ENCODE peak calls at places on chromosome 22, in ten cellular contexts. One of them, this sample, is unnamed.

GRCh38 chr22:35310556-35311550 is 11.2 kb downstream of the TOM1 start:
- DNase-seq in tibial nerve: no peak
- DNase-seq in IMR-90: no peak
- DNase-seq in naive thymus-derived CD4-positive, alpha-beta T cell: peak; percentile 19
- DNase-seq in HCT116: no peak
- DNase-seq in PC-3: peak; percentile 37
- DNase-seq in thoracic aorta: no peak
- DNase-seq in CD8-positive, alpha-beta memory T cell: no peak
- DNase-seq in ovary: no peak
- DNase-seq in colonic mucosa: peak; percentile 80
- DNase-seq in this sample: no peak

GRCh38 chr22:32473388-32473952 is 1.1 kb upstream of the FBXO7 start:
- DNase-seq in PC-3: peak; percentile 71
- DNase-seq in CD8-positive, alpha-beta memory T cell: peak; percentile 49
- DNase-seq in ovary: peak; percentile 31
- DNase-seq in HCT116: peak; percentile 68
- DNase-seq in tibial nerve: no peak
- DNase-seq in colonic mucosa: peak; percentile 38
- DNase-seq in naive thymus-derived CD4-positive, alpha-beta T cell: peak; percentile 30
- DNase-seq in thoracic aorta: no peak
- DNase-seq in IMR-90: peak; percentile 70
- DNase-seq in this sample: no peak

GRCh38 chr22:37193629-37194191 is 5.7 kb upstream of the C1QTNF6 start:
- DNase-seq in colonic mucosa: peak; percentile 75
- DNase-seq in PC-3: no peak
- DNase-seq in CD8-positive, alpha-beta memory T cell: peak; percentile 64
- DNase-seq in IMR-90: peak; percentile 36
- DNase-seq in naive thymus-derived CD4-positive, alpha-beta T cell: peak; percentile 63
- DNase-seq in HCT116: no peak
- DNase-seq in thoracic aorta: no peak
- DNase-seq in tibial nerve: no peak
- DNase-seq in ovary: peak; percentile 19
- DNase-seq in this sample: no peak

GRCh38 chr22:44576311-44577260 is 78.6 kb upstream of the RTL6 start:
- DNase-seq in IMR-90: no peak
- DNase-seq in PC-3: no peak
- DNase-seq in CD8-positive, alpha-beta memory T cell: no peak
- DNase-seq in HCT116: no peak
- DNase-seq in colonic mucosa: no peak
- DNase-seq in tibial nerve: no peak
- DNase-seq in naive thymus-derived CD4-positive, alpha-beta T cell: no peak
- DNase-seq in thoracic aorta: no peak
- DNase-seq in ovary: no peak
- DNase-seq in this sample: no peak

GRCh38 chr22:49186756-49187155 is 640.9 kb downstream of the BRD1 start:
- DNase-seq in CD8-positive, alpha-beta memory T cell: peak; percentile 33
- DNase-seq in HCT116: no peak
- DNase-seq in naive thymus-derived CD4-positive, alpha-beta T cell: no peak
- DNase-seq in colonic mucosa: no peak
- DNase-seq in PC-3: no peak
- DNase-seq in tibial nerve: no peak
- DNase-seq in thoracic aorta: no peak
- DNase-seq in IMR-90: no peak
- DNase-seq in ovary: no peak
- DNase-seq in this sample: no peak

GRCh38 chr22:20434773-20435172 is 2.9 kb downstream of the SCARF2 start:
- DNase-seq in naive thymus-derived CD4-positive, alpha-beta T cell: no peak
- DNase-seq in thoracic aorta: no peak
- DNase-seq in tibial nerve: no peak
- DNase-seq in ovary: no peak
- DNase-seq in IMR-90: no peak
- DNase-seq in HCT116: no peak
- DNase-seq in colonic mucosa: no peak
- DNase-seq in PC-3: no peak
- DNase-seq in CD8-positive, alpha-beta memory T cell: peak; percentile 4
- DNase-seq in this sample: no peak

GRCh38 chr22:46000081-46001027 is 23.4 kb upstream of the WNT7B start:
- DNase-seq in thoracic aorta: no peak
- DNase-seq in IMR-90: no peak
- DNase-seq in colonic mucosa: no peak
- DNase-seq in tibial nerve: no peak
- DNase-seq in CD8-positive, alpha-beta memory T cell: no peak
- DNase-seq in PC-3: no peak
- DNase-seq in HCT116: no peak
- DNase-seq in ovary: no peak
- DNase-seq in naive thymus-derived CD4-positive, alpha-beta T cell: no peak
- DNase-seq in this sample: no peak

GRCh38 chr22:24726848-24727217 is 47.7 kb downstream of the PIWIL3 start:
- DNase-seq in PC-3: no peak
- DNase-seq in IMR-90: no peak
- DNase-seq in tibial nerve: no peak
- DNase-seq in naive thymus-derived CD4-positive, alpha-beta T cell: no peak
- DNase-seq in CD8-positive, alpha-beta memory T cell: no peak
- DNase-seq in HCT116: no peak
- DNase-seq in thoracic aorta: no peak
- DNase-seq in colonic mucosa: no peak
- DNase-seq in ovary: no peak
- DNase-seq in this sample: no peak

GRCh38 chr22:19964701-19965386 is 23.2 kb upstream of the TXNRD2 start:
- DNase-seq in IMR-90: no peak
- DNase-seq in PC-3: no peak
- DNase-seq in tibial nerve: no peak
- DNase-seq in CD8-positive, alpha-beta memory T cell: no peak
- DNase-seq in ovary: no peak
- DNase-seq in HCT116: no peak
- DNase-seq in naive thymus-derived CD4-positive, alpha-beta T cell: no peak
- DNase-seq in thoracic aorta: no peak
- DNase-seq in colonic mucosa: no peak
- DNase-seq in this sample: no peak

GRCh38 chr22:25202290-25202921 is 2.7 kb downstream of the CRYBB3 start:
- DNase-seq in colonic mucosa: peak; percentile 56
- DNase-seq in ovary: peak; percentile 52
- DNase-seq in tibial nerve: peak; percentile 51
- DNase-seq in PC-3: peak; percentile 67
- DNase-seq in naive thymus-derived CD4-positive, alpha-beta T cell: peak; percentile 52
- DNase-seq in HCT116: peak; percentile 29
- DNase-seq in CD8-positive, alpha-beta memory T cell: peak; percentile 57
- DNase-seq in thoracic aorta: no peak
- DNase-seq in IMR-90: peak; percentile 43
- DNase-seq in this sample: no peak

GRCh38 chr22:47808236-47808845 is 1045.9 kb downstream of the TBC1D22A start:
- DNase-seq in IMR-90: no peak
- DNase-seq in tibial nerve: no peak
- DNase-seq in ovary: no peak
- DNase-seq in HCT116: no peak
- DNase-seq in PC-3: no peak
- DNase-seq in colonic mucosa: no peak
- DNase-seq in CD8-positive, alpha-beta memory T cell: no peak
- DNase-seq in thoracic aorta: no peak
- DNase-seq in naive thymus-derived CD4-positive, alpha-beta T cell: no peak
- DNase-seq in this sample: no peak

GRCh38 chr22:46044718-46045458 is 67.9 kb upstream of the WNT7B start:
- DNase-seq in CD8-positive, alpha-beta memory T cell: peak; percentile 54
- DNase-seq in PC-3: no peak
- DNase-seq in HCT116: no peak
- DNase-seq in ovary: no peak
- DNase-seq in thoracic aorta: no peak
- DNase-seq in IMR-90: no peak
- DNase-seq in tibial nerve: no peak
- DNase-seq in colonic mucosa: no peak
- DNase-seq in naive thymus-derived CD4-positive, alpha-beta T cell: peak; percentile 50
- DNase-seq in this sample: no peak

GRCh38 chr22:35568751-35569725 is 28.4 kb downstream of the RASD2 start:
- DNase-seq in HCT116: no peak
- DNase-seq in ovary: no peak
- DNase-seq in CD8-positive, alpha-beta memory T cell: no peak
- DNase-seq in colonic mucosa: no peak
- DNase-seq in PC-3: peak; percentile 78
- DNase-seq in thoracic aorta: no peak
- DNase-seq in naive thymus-derived CD4-positive, alpha-beta T cell: no peak
- DNase-seq in IMR-90: peak; percentile 79
- DNase-seq in tibial nerve: no peak
- DNase-seq in this sample: no peak

GRCh38 chr22:20510811-20511577 is 3.6 kb downstream of the MED15 start:
- DNase-seq in thoracic aorta: no peak
- DNase-seq in colonic mucosa: no peak
- DNase-seq in CD8-positive, alpha-beta memory T cell: no peak
- DNase-seq in naive thymus-derived CD4-positive, alpha-beta T cell: no peak
- DNase-seq in tibial nerve: no peak
- DNase-seq in PC-3: no peak
- DNase-seq in HCT116: no peak
- DNase-seq in ovary: no peak
- DNase-seq in IMR-90: no peak
- DNase-seq in this sample: no peak

GRCh38 chr22:38610234-38610633 is 40.3 kb upstream of the DMC1 start:
- DNase-seq in ovary: no peak
- DNase-seq in thoracic aorta: no peak
- DNase-seq in HCT116: no peak
- DNase-seq in PC-3: no peak
- DNase-seq in IMR-90: no peak
- DNase-seq in CD8-positive, alpha-beta memory T cell: no peak
- DNase-seq in naive thymus-derived CD4-positive, alpha-beta T cell: no peak
- DNase-seq in tibial nerve: no peak
- DNase-seq in colonic mucosa: no peak
- DNase-seq in this sample: no peak

GRCh38 chr22:38612217-38613006 is 42.4 kb upstream of the DMC1 start:
- DNase-seq in IMR-90: no peak
- DNase-seq in ovary: no peak
- DNase-seq in tibial nerve: no peak
- DNase-seq in PC-3: no peak
- DNase-seq in HCT116: no peak
- DNase-seq in colonic mucosa: no peak
- DNase-seq in naive thymus-derived CD4-positive, alpha-beta T cell: no peak
- DNase-seq in thoracic aorta: no peak
- DNase-seq in CD8-positive, alpha-beta memory T cell: no peak
- DNase-seq in this sample: no peak

GRCh38 chr22:38609371-38609770 is 39.4 kb upstream of the DMC1 start:
- DNase-seq in HCT116: no peak
- DNase-seq in IMR-90: no peak
- DNase-seq in colonic mucosa: no peak
- DNase-seq in ovary: no peak
- DNase-seq in PC-3: no peak
- DNase-seq in naive thymus-derived CD4-positive, alpha-beta T cell: no peak
- DNase-seq in tibial nerve: no peak
- DNase-seq in CD8-positive, alpha-beta memory T cell: no peak
- DNase-seq in thoracic aorta: no peak
- DNase-seq in this sample: no peak

GRCh38 chr22:38611559-38611958 is 41.6 kb upstream of the DMC1 start:
- DNase-seq in tibial nerve: no peak
- DNase-seq in CD8-positive, alpha-beta memory T cell: no peak
- DNase-seq in naive thymus-derived CD4-positive, alpha-beta T cell: no peak
- DNase-seq in IMR-90: no peak
- DNase-seq in ovary: no peak
- DNase-seq in PC-3: no peak
- DNase-seq in colonic mucosa: no peak
- DNase-seq in thoracic aorta: no peak
- DNase-seq in HCT116: no peak
- DNase-seq in this sample: no peak

DNA sequence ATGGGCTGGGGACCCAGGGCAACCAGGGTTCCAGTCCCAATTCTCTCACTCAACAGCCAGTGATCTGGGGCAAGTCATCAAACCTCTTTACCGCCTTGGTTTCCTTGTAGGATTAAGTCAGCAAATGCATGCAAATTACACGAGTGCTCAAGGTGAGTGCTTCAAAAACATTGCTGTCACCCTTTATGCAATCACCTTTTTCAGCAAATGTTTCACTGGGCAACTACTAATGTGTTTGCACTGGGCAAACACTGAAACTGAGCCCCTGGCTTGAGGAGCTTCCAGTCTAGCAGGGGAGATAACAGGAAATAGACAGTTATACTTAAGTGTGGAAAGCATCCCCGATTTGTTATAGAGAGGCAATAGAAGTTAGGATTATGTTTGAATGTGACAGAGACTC is 37.7 kb upstream of the DMC1 start:
- DNase-seq in naive thymus-derived CD4-positive, alpha-beta T cell: no peak
- DNase-seq in ovary: no peak
- DNase-seq in PC-3: no peak
- DNase-seq in CD8-positive, alpha-beta memory T cell: no peak
- DNase-seq in HCT116: no peak
- DNase-seq in IMR-90: no peak
- DNase-seq in tibial nerve: no peak
- DNase-seq in thoracic aorta: no peak
- DNase-seq in colonic mucosa: no peak
- DNase-seq in this sample: no peak
- H3K4me1 ChIP-seq in naive thymus-derived CD4-positive, alpha-beta T cell: no peaks in the 10 kb centered on the region
- H3K4me1 ChIP-seq in ovary: no peaks in the 10 kb centered on the region
- H3K4me1 ChIP-seq in PC-3: peaks cover 11% of the 10 kb centered on the region
- H3K4me1 ChIP-seq in CD8-positive, alpha-beta memory T cell: no peaks in the 10 kb centered on the region
- H3K4me1 ChIP-seq in HCT116: peaks cover 15% of the 10 kb centered on the region
- H3K4me1 ChIP-seq in IMR-90: peaks cover 4% of the 10 kb centered on the region
- H3K4me1 ChIP-seq in tibial nerve: no peaks in the 10 kb centered on the region
- H3K4me1 ChIP-seq in thoracic aorta: no peaks in the 10 kb centered on the region
- H3K4me1 ChIP-seq in colonic mucosa: no peaks in the 10 kb centered on the region
- H3K4me1 ChIP-seq in this sample: no peaks in the 10 kb centered on the region

DNA sequence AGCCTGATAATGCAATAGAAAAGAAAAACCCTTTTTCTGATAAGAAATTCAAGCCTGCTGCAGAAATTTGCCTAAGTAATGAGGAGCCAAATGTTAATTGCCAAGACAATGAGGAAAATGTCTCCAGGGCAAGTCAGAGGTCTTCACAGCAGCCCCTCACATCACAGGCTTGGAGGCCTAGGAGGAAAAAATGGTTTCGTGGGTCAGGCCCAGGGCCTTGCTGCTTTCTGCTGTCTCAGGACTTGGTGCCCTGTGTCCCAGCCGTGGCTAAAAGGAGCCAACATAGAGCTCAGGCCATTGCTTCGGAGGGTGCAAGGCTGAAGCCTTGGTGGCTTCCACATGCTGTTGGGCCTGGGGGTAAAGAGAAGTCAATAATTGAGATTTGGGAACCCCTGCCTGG is 131.3 kb downstream of the LARGE1 start:
- DNase-seq in tibial nerve: no peak
- DNase-seq in thoracic aorta: no peak
- DNase-seq in PC-3: no peak
- DNase-seq in HCT116: no peak
- DNase-seq in naive thymus-derived CD4-positive, alpha-beta T cell: no peak
- DNase-seq in ovary: no peak
- DNase-seq in colonic mucosa: no peak
- DNase-seq in CD8-positive, alpha-beta memory T cell: no peak
- DNase-seq in IMR-90: no peak
- DNase-seq in this sample: no peak
- H3K4me3 ChIP-seq in tibial nerve: no peak overlapping the region
- H3K4me3 ChIP-seq in thoracic aorta: no peak overlapping the region
- H3K4me3 ChIP-seq in PC-3: no peak overlapping the region
- H3K4me3 ChIP-seq in HCT116: no peak overlapping the region
- H3K4me3 ChIP-seq in naive thymus-derived CD4-positive, alpha-beta T cell: no peak overlapping the region
- H3K4me3 ChIP-seq in ovary: no peak overlapping the region
- H3K4me3 ChIP-seq in colonic mucosa: no peak overlapping the region
- H3K4me3 ChIP-seq in CD8-positive, alpha-beta memory T cell: no peak overlapping the region
- H3K4me3 ChIP-seq in IMR-90: no peak overlapping the region
- H3K4me3 ChIP-seq in this sample: no peak overlapping the region

GRCh38 chr22:42324991-42325710 is 54.7 kb upstream of the TCF20 start:
- DNase-seq in colonic mucosa: peak; percentile 81
- DNase-seq in tibial nerve: no peak
- DNase-seq in CD8-positive, alpha-beta memory T cell: no peak
- DNase-seq in HCT116: no peak
- DNase-seq in IMR-90: no peak
- DNase-seq in naive thymus-derived CD4-positive, alpha-beta T cell: no peak
- DNase-seq in PC-3: no peak
- DNase-seq in thoracic aorta: no peak
- DNase-seq in ovary: no peak
- DNase-seq in this sample: no peak
- H3K4me1 ChIP-seq in colonic mucosa: peaks cover 18% of the 10 kb centered on the region
- H3K4me1 ChIP-seq in tibial nerve: no peaks in the 10 kb centered on the region
- H3K4me1 ChIP-seq in CD8-positive, alpha-beta memory T cell: peaks cover 40% of the 10 kb centered on the region
- H3K4me1 ChIP-seq in HCT116: peaks cover 8% of the 10 kb centered on the region
- H3K4me1 ChIP-seq in IMR-90: no peaks in the 10 kb centered on the region
- H3K4me1 ChIP-seq in naive thymus-derived CD4-positive, alpha-beta T cell: peaks cover 36% of the 10 kb centered on the region
- H3K4me1 ChIP-seq in PC-3: no peaks in the 10 kb centered on the region
- H3K4me1 ChIP-seq in thoracic aorta: no peaks in the 10 kb centered on the region
- H3K4me1 ChIP-seq in ovary: no peaks in the 10 kb centered on the region
- H3K4me1 ChIP-seq in this sample: peaks cover 59% of the 10 kb centered on the region

GRCh38 chr22:22619765-22620414 is 24.5 kb upstream of the GGTLC2 start:
- DNase-seq in thoracic aorta: no peak
- DNase-seq in colonic mucosa: no peak
- DNase-seq in tibial nerve: no peak
- DNase-seq in IMR-90: no peak
- DNase-seq in HCT116: no peak
- DNase-seq in PC-3: no peak
- DNase-seq in naive thymus-derived CD4-positive, alpha-beta T cell: no peak
- DNase-seq in ovary: no peak
- DNase-seq in CD8-positive, alpha-beta memory T cell: no peak
- DNase-seq in this sample: no peak
- H3K4me3 ChIP-seq in thoracic aorta: no peak overlapping the region
- H3K4me3 ChIP-seq in colonic mucosa: no peak overlapping the region
- H3K4me3 ChIP-seq in tibial nerve: no peak overlapping the region
- H3K4me3 ChIP-seq in IMR-90: no peak overlapping the region
- H3K4me3 ChIP-seq in HCT116: no peak overlapping the region
- H3K4me3 ChIP-seq in PC-3: no peak overlapping the region
- H3K4me3 ChIP-seq in naive thymus-derived CD4-positive, alpha-beta T cell: no peak overlapping the region
- H3K4me3 ChIP-seq in ovary: no peak overlapping the region
- H3K4me3 ChIP-seq in CD8-positive, alpha-beta memory T cell: no peak overlapping the region
- H3K4me3 ChIP-seq in this sample: no peak overlapping the region

This sample was measured in esophagus squamous epithelium.